ENCODE peak calls at places on chromosomes 7 and 10, in seven cellular contexts. I, S, R, W, T, O and Y are unnamed samples. For H3K79me1, the result is how much of the 10 kb centered on the place peaks cover.

GRCh38 chr10:79353000-79353406 is 5.7 kb downstream of the PPIF start:
- DNase-seq in I (no peak), S (no peak), R (no peak), W (peak), T (no peak), O (no peak), Y (no peak)

GRCh38 chr10:79942261-79943185 is 6.4 kb downstream of the SFTPD start:
- DNase-seq in I (no peak), S (no peak), R (peak), W (no peak), T (no peak), O (no peak), Y (no peak)

GRCh38 chr10:24483701-24484100 is 240.0 kb downstream of the ARHGAP21 start:
- DNase-seq in I (peak), S (peak), R (no peak), W (peak), T (peak), O (peak), Y (peak)

GRCh38 chr10:95430231-95430951 is 130.8 kb downstream of the SORBS1 start:
- DNase-seq in I (peak), S (peak), R (peak), W (peak), T (peak), O (peak), Y (peak)

GRCh38 chr10:108469940-108470339 is 1305.4 kb upstream of the SORCS1 start:
- DNase-seq in I (no peak), S (no peak), R (no peak), W (no peak), T (no peak), O (no peak), Y (no peak)

GRCh38 chr7:148754912-148755311 is 56.2 kb downstream of the CUL1 start:
- DNase-seq in I (no peak), S (no peak), R (no peak), W (no peak), T (no peak), O (no peak), Y (no peak)

GRCh38 chr10:62779487-62780248 is 24.9 kb upstream of the ADO start:
- DNase-seq in I (peak), S (no peak), R (no peak), W (no peak), T (no peak), O (peak), Y (no peak)

GRCh38 chr10:71816421-71816851 is 34.6 kb downstream of the PSAP start:
- DNase-seq in I (no peak), S (no peak), R (no peak), W (no peak), T (no peak), O (no peak), Y (no peak)

GRCh38 chr10:5323446-5323845 is 41.3 kb upstream of the UCN3 start:
- DNase-seq in I (no peak), S (no peak), R (no peak), W (no peak), T (no peak), O (no peak), Y (no peak)

GRCh38 chr7:102874166-102874829 is 38.5 kb upstream of the LRRC17 start:
- DNase-seq in I (peak), S (no peak), R (no peak), W (no peak), T (no peak), O (peak), Y (no peak)

GRCh38 chr7:7183061-7183832 is 903 bp downstream of the C1GALT1 start:
- DNase-seq in I (no peak), S (peak), R (no peak), W (peak), T (peak), O (peak), Y (no peak)

GRCh38 chr10:15333909-15334649 is 37.0 kb downstream of the FAM171A1 start:
- DNase-seq in I (peak), S (no peak), R (no peak), W (no peak), T (no peak), O (peak), Y (no peak)

GRCh38 chr7:50409856-50410468 is 40.2 kb downstream of the FIGNL1 start:
- DNase-seq in I (no peak), S (no peak), R (no peak), W (no peak), T (no peak), O (no peak), Y (no peak)

GRCh38 chr10:10956681-10957225 is 60.9 kb upstream of the CELF2 start:
- DNase-seq in I (no peak), S (no peak), R (no peak), W (no peak), T (no peak), O (no peak), Y (no peak)

GRCh38 chr10:29946953-29947700 is 112.3 kb downstream of the JCAD start:
- DNase-seq in I (peak), S (peak), R (peak), W (no peak), T (peak), O (peak), Y (no peak)

GRCh38 chr10:104795411-104795810 is 154.3 kb downstream of the SORCS3 start:
- DNase-seq in I (no peak), S (no peak), R (no peak), W (no peak), T (peak), O (no peak), Y (no peak)

GRCh38 chr7:129646369-129647021 is 35.0 kb downstream of the NRF1 start:
- DNase-seq in I (no peak), S (peak), R (no peak), W (peak), T (no peak), O (no peak), Y (no peak)

GRCh38 chr10:67883710-67884312 is 645 bp upstream of the SIRT1 start:
- DNase-seq in I (no peak), S (no peak), R (no peak), W (no peak), T (no peak), O (no peak), Y (no peak)

GRCh38 chr10:125700355-125700911 is 17.5 kb upstream of the TEX36 start:
- DNase-seq in I (peak), S (no peak), R (no peak), W (no peak), T (no peak), O (no peak), Y (no peak)

GRCh38 chr10:31677198-31678138 is 251.2 kb downstream of the ARHGAP12 start:
- DNase-seq in I (no peak), S (peak), R (peak), W (peak), T (no peak), O (no peak), Y (peak)

GRCh38 chr10:969473-970150 is 18.6 kb upstream of the GTPBP4 start:
- DNase-seq in I (no peak), S (peak), R (no peak), W (peak), T (peak), O (no peak), Y (no peak)

GRCh38 chr10:968546-969199 is 19.6 kb upstream of the GTPBP4 start:
- DNase-seq in I (no peak), S (no peak), R (no peak), W (no peak), T (peak), O (no peak), Y (no peak)

GRCh38 chr10:971150-971542 is 17.1 kb upstream of the GTPBP4 start:
- DNase-seq in I (peak), S (no peak), R (no peak), W (no peak), T (no peak), O (peak), Y (no peak)

GRCh38 chr10:971613-972012 is 16.6 kb upstream of the GTPBP4 start:
- DNase-seq in I (no peak), S (no peak), R (no peak), W (no peak), T (no peak), O (no peak), Y (no peak)

DNA sequence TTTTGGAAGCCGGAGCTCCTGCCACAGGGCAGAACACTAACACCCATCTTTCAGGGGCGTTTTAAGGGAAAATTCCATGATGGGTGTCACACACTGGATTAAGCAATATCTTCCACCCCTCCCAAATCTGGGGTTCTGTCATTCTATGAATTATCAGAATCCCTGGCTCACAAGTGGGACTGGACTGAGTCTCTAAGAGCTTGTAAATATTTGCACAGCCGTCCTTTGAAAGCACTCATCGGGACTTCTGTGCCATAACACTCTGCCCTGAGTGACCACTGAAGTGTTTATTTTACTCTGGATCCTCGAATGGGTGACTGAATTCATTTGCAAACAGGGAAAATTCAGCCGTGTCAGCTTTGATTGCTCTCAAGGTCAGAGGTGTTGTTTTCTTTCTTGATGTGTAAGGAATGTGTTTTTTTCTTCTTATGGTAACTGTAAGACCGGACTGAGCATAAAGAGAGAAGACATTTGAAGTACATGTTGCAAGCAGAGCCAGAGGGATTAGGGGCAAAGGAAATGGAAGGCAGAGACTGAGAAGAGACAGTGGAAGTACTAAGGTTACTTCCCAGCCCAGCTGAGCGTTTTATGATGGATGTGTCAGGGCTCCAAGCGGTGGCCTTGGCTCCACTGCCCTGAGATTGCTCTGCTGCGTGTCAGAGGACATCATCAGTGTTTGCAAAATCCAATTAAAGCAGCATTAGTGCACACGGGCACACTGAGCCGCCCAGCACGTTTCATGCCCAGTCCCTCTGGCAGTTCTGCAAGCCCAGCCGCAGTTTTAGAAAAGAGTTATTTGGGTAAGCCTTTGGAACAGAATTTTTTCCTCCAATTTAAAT is 17.7 kb upstream of the GTPBP4 start:
- DNase-seq in I (no peak), S (no peak), R (no peak), W (no peak), T (no peak), O (peak), Y (no peak)
- H3K79me1 ChIP-seq in I (under half), S (under half), R (under half), W (under half), T (under half), O (under half), Y (under half)

GRCh38 chr7:4638781-4639575 is 43.1 kb upstream of the FOXK1 start:
- DNase-seq in I (no peak), S (no peak), R (no peak), W (no peak), T (no peak), O (peak), Y (no peak)
- H3K79me1 ChIP-seq in I (under half), S (under half), R (under half), W (under half), T (under half), O (under half), Y (under half)

GRCh38 chr7:388961-389701 is 99.2 kb downstream of the FOXL3 start:
- DNase-seq in I (no peak), S (no peak), R (peak), W (no peak), T (no peak), O (no peak), Y (no peak)

GRCh38 chr7:391961-392524 is 102.1 kb downstream of the FOXL3 start:
- DNase-seq in I (no peak), S (no peak), R (no peak), W (peak), T (no peak), O (no peak), Y (no peak)

GRCh38 chr7:391411-391951 is 101.5 kb downstream of the FOXL3 start:
- DNase-seq in I (no peak), S (no peak), R (no peak), W (peak), T (no peak), O (no peak), Y (no peak)

GRCh38 chr7:389911-390601 is 100.1 kb downstream of the FOXL3 start:
- DNase-seq in I (no peak), S (no peak), R (no peak), W (peak), T (no peak), O (no peak), Y (no peak)

GRCh38 chr7:390761-391410 is 100.9 kb downstream of the FOXL3 start:
- DNase-seq in I (no peak), S (no peak), R (no peak), W (no peak), T (no peak), O (no peak), Y (no peak)
- H3K79me1 ChIP-seq in I (under half), S (under half), R (under half), W (under half), T (under half), O (under half), Y (under half)

GRCh38 chr10:129581836-129582235 is 114.8 kb downstream of the MGMT start:
- DNase-seq in I (no peak), S (no peak), R (no peak), W (no peak), T (no peak), O (no peak), Y (no peak)

GRCh38 chr10:129579228-129579627 is 112.2 kb downstream of the MGMT start:
- DNase-seq in I (no peak), S (no peak), R (no peak), W (no peak), T (no peak), O (no peak), Y (no peak)

GRCh38 chr10:129583831-129584230 is 116.8 kb downstream of the MGMT start:
- DNase-seq in I (no peak), S (no peak), R (no peak), W (no peak), T (no peak), O (no peak), Y (no peak)

GRCh38 chr10:129580897-129581296 is 113.9 kb downstream of the MGMT start:
- DNase-seq in I (no peak), S (no peak), R (no peak), W (no peak), T (no peak), O (no peak), Y (no peak)

GRCh38 chr10:129580010-129580409 is 113.0 kb downstream of the MGMT start:
- DNase-seq in I (no peak), S (no peak), R (no peak), W (no peak), T (no peak), O (no peak), Y (no peak)
- H3K79me1 ChIP-seq in I (under half), S (under half), R (under half), W (under half), T (under half), O (under half), Y (under half)

DNA sequence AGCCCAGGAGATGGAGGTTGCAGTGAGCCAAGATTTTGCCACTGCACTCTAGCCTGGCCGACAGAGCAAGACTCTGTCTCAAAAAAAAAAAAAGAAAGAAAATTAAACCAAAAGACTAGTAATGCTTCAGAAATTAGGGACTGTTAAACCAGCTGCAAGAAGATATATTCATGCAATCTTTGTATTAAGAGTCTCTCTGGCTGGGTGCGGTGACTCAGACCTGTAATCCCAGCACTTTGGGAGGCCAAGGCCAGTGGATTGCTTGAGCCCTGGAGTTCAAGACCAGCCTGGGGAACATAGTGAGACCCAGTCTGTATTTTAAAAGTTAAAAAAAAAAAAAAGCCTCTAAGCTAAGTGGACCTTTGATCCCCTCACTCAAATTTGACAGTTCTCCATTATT is 2.5 kb upstream of the HNRNPF start:
- DNase-seq in I (no peak), S (no peak), R (no peak), W (no peak), T (no peak), O (no peak), Y (no peak)
- H3K79me1 ChIP-seq in I (under half), S (under half), R (under half), W (under half), T (under half), O (under half), Y (under half)

DNA sequence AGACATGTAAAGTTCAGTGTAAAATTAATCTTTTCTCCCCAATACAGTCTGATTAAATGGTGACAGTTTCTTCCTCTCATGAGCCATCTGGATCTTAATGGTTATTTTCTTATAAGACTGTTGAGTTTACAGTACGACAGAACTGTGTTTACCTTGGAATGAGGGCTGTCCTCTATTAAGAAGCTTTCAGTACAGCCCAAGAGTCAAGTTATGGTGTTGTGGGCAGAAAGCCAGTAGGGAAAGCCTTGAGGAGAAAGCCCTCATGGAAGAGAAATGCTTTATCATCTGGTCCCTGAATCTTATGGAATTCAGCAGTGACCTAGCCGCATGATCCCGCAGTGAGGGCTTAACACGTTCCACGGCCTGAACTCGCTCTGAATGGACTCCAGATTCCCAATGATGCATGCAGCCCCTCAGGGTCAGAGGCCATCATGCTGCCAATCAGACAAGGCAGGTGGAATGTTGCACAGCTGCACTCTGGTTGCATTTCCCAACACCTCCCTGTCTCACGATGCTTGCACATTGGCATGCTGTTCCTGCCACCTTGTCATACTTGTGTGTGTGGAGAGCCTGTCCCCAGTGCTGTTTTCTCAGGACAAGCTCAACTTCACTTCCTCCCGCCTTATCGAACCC is 211.3 kb upstream of the TCF7L2 start:
- DNase-seq in I (peak), S (no peak), R (no peak), W (no peak), T (peak), O (peak), Y (peak)
- H3K79me1 ChIP-seq in I (under half), S (under half), R (under half), W (under half), T (under half), O (under half), Y (under half)

GRCh38 chr7:83672157-83672556 is 23.2 kb upstream of the SEMA3E start:
- DNase-seq in I (no peak), S (peak), R (no peak), W (no peak), T (no peak), O (no peak), Y (no peak)

GRCh38 chr7:83681200-83681599 is 32.3 kb upstream of the SEMA3E start:
- DNase-seq in I (no peak), S (no peak), R (no peak), W (no peak), T (no peak), O (no peak), Y (no peak)

GRCh38 chr7:83677180-83677866 is 28.4 kb upstream of the SEMA3E start:
- DNase-seq in I (peak), S (peak), R (no peak), W (no peak), T (peak), O (peak), Y (no peak)
- H3K79me1 ChIP-seq in I (under half), S (under half), R (under half), W (under half), T (under half), O (under half), Y (under half)

GRCh38 chr7:35576037-35576573 is 118.8 kb downstream of the HERPUD2 start:
- DNase-seq in I (no peak), S (no peak), R (no peak), W (no peak), T (no peak), O (no peak), Y (no peak)

GRCh38 chr7:35570926-35571325 is 124.0 kb downstream of the HERPUD2 start:
- DNase-seq in I (no peak), S (no peak), R (no peak), W (no peak), T (no peak), O (no peak), Y (no peak)

GRCh38 chr7:35565927-35566326 is 129.0 kb downstream of the HERPUD2 start:
- DNase-seq in I (no peak), S (peak), R (no peak), W (no peak), T (no peak), O (no peak), Y (no peak)

GRCh38 chr7:35571596-35572240 is 123.2 kb downstream of the HERPUD2 start:
- DNase-seq in I (no peak), S (no peak), R (no peak), W (no peak), T (no peak), O (no peak), Y (no peak)
- H3K79me1 ChIP-seq in I (under half), S (under half), R (under half), W (under half), T (under half), O (under half), Y (under half)

DNA sequence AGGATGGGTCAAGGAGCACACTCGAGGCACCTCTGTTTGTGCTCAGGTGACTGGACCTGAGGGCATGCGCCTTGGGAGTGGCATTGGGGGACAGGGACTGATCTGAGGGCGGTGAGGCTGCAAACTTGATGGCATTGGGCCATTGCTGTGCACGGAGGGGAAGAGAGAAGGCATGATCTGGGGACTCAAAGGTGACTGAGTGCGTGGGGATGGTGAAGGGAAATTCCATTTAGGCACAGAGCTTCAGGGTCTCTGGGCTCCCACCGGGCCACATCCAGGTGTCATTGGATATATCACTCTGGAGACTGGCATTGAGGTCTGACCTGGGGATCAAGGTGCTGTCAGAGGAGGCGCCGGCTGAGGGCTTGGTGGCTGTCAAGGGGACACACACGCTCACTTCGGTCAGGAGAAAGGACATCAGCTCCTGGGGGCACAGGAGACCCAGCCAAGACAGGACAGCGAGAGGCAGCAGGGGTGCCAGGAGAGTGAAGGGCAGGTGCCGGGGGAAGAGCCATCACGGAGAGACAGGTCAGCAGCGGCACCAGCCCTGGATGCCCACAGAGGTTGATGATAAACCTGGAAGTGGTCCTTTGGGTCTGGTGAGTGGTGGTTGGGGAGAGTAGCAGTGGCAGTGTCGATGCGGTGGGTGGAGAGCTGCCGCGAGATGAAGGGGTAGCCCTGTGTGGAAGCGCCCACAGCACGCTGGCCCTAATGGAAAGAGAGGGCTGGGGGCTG is 5.5 kb downstream of the ADCK2 start:
- DNase-seq in I (no peak), S (no peak), R (no peak), W (no peak), T (no peak), O (no peak), Y (no peak)
- H3K79me1 ChIP-seq in I (under half), S (under half), R (under half), W (under half), T (under half), O (under half), Y (under half)